ENCODE peak calls at places on chromosome 6, in seven cellular contexts. N is HCT116, E is K562, O is H1, H is HepG2, A is GM12878, Z is SK-N-SH. J is an unnamed sample.

GRCh38 chr6:20870493-20870892 is 336.2 kb downstream of the CDKAL1 start:
- DNase-seq in H (no peak), N (no peak), Z (no peak), E (no peak), A (no peak), O (no peak), J (no peak)

GRCh38 chr6:85124472-85125428 is 325.1 kb upstream of the NT5E start:
- DNase-seq in H (no peak), A (no peak), E (no peak), Z (no peak), O (no peak), N (peak; percentile 15), J (no peak)

GRCh38 chr6:82097676-82098075 is 149.9 kb downstream of the IBTK start:
- DNase-seq in Z (no peak), O (no peak), A (no peak), H (peak; percentile 30), N (no peak), E (no peak), J (no peak)

GRCh38 chr6:15290962-15291704 is 45.3 kb downstream of the JARID2 start:
- DNase-seq in N (no peak), A (no peak), Z (no peak), H (no peak), O (no peak), E (no peak), J (no peak)

GRCh38 chr6:147949981-147950622 is 392.5 kb upstream of the SASH1 start:
- DNase-seq in N (no peak), E (no peak), H (no peak), O (no peak), Z (no peak), A (no peak), J (no peak)

GRCh38 chr6:48449002-48449401 is 338.0 kb upstream of the PTCHD4 start:
- DNase-seq in Z (no peak), O (no peak), A (no peak), E (no peak), N (no peak), H (no peak), J (no peak)

GRCh38 chr6:30926644-30927043 is 5.3 kb downstream of the SFTA2 start:
- DNase-seq in A (no peak), N (no peak), Z (no peak), E (no peak), O (no peak), H (no peak), J (no peak)

GRCh38 chr6:30344868-30345671 is at the start of gene RPP21:
- DNase-seq in A (no peak), O (peak; percentile 93), H (peak; percentile 75), E (peak; percentile 96), Z (peak; percentile 97), N (peak; percentile 52), J (peak; percentile 88)

GRCh38 chr6:15256538-15257222 is 10.8 kb downstream of the JARID2 start:
- DNase-seq in H (no peak), O (no peak), A (no peak), E (no peak), N (no peak), Z (no peak), J (no peak)

GRCh38 chr6:150764638-150765456 is 100.7 kb upstream of the MTHFD1L start:
- DNase-seq in H (no peak), Z (no peak), O (no peak), N (no peak), A (no peak), E (no peak), J (no peak)

GRCh38 chr6:85637579-85637978 is 5.1 kb downstream of the SYNCRIP start:
- DNase-seq in Z (no peak), O (no peak), H (no peak), E (no peak), A (no peak), N (no peak), J (no peak)

GRCh38 chr6:158039571-158040050 is 57.9 kb downstream of the SYNJ2 start:
- DNase-seq in H (peak; percentile 61), Z (no peak), E (no peak), A (no peak), N (no peak), O (no peak), J (peak; percentile 25)

GRCh38 chr6:149082320-149082719 is 235.2 kb upstream of the TAB2 start:
- DNase-seq in H (peak; percentile 62), A (no peak), N (peak; percentile 57), Z (peak; percentile 58), O (peak; percentile 78), E (peak; percentile 65), J (no peak)

GRCh38 chr6:27474172-27474465 is 1.2 kb upstream of the ZNF184 start:
- DNase-seq in E (no peak), A (no peak), N (no peak), O (no peak), Z (no peak), H (no peak), J (no peak)

GRCh38 chr6:30646450-30647038 is 389 bp upstream of the C6orf136 start:
- DNase-seq in O (peak; percentile 47), N (no peak), H (no peak), A (no peak), E (peak; percentile 60), Z (peak; percentile 45), J (no peak)

GRCh38 chr6:64733433-64733832 is 973.6 kb downstream of the EYS start:
- DNase-seq in O (no peak), A (no peak), Z (no peak), N (no peak), E (no peak), H (no peak), J (no peak)

GRCh38 chr6:2498224-2498623 is 252.5 kb downstream of the MYLK4 start:
- DNase-seq in H (no peak), N (no peak), A (no peak), O (no peak), Z (no peak), E (no peak), J (no peak)

GRCh38 chr6:166736606-166737005 is 109.6 kb upstream of the RPS6KA2 start:
- DNase-seq in Z (no peak), N (peak; percentile 64), O (peak; percentile 27), H (no peak), A (no peak), E (no peak), J (no peak)

GRCh38 chr6:16306334-16306733 is 67.9 kb downstream of the GMPR start:
- DNase-seq in N (no peak), H (no peak), E (no peak), O (no peak), Z (no peak), A (no peak), J (no peak)

GRCh38 chr6:16316741-16317251 is 78.4 kb downstream of the GMPR start:
- DNase-seq in Z (peak; percentile 72), E (peak; percentile 89), A (no peak), H (peak; percentile 49), N (peak; percentile 39), O (no peak), J (peak; percentile 31)

GRCh38 chr6:16313732-16314131 is 75.3 kb downstream of the GMPR start:
- DNase-seq in A (no peak), N (no peak), H (no peak), O (no peak), Z (no peak), E (no peak), J (no peak)

GRCh38 chr6:16314311-16314710 is 75.9 kb downstream of the GMPR start:
- DNase-seq in Z (no peak), A (no peak), O (no peak), N (no peak), E (no peak), H (no peak), J (no peak)

DNA sequence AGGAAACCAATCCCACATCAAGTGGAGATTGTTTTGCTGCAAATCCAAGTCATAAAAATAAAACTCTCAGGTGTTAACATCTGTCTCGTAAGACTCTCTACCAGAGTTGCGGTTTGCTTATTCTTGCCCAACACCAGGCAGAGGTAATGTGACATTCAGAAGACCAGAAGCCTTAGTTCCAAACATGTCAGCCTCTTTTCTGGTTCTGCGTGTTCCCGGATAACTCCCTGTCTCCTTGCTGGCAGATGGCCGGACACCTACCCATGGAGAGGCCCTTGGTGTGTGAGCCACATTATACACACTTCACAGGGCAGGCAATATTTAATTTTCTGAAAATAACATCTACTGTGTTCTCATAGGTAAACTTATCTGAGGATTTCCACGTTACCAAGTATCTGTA is 73.4 kb downstream of the GMPR start:
- DNase-seq in E (no peak), O (no peak), H (no peak), N (no peak), Z (no peak), A (no peak), J (no peak)
- TF ChIP-seq JUND in E (no peak), O (no peak), H (no peak), N (no peak), Z (no peak), A (no peak), J (no peak)

GRCh38 chr6:37507690-37508421 is 8.2 kb upstream of the CCDC167 start:
- DNase-seq in N (no peak), H (no peak), A (no peak), E (no peak), Z (peak; percentile 39), O (no peak), J (no peak)
- TF ChIP-seq JUND in N (no peak), H (no peak), A (no peak), E (no peak), Z (no peak), O (no peak), J (no peak)

GRCh38 chr6:170008386-170008785 is 257.0 kb downstream of the ERMARD start:
- DNase-seq in A (no peak), N (no peak), E (no peak), H (no peak), O (no peak), Z (no peak), J (no peak)

GRCh38 chr6:170010665-170011232 is 259.3 kb downstream of the ERMARD start:
- DNase-seq in Z (no peak), O (no peak), H (no peak), E (no peak), A (no peak), N (no peak), J (no peak)

GRCh38 chr6:170007468-170008240 is 256.2 kb downstream of the ERMARD start:
- DNase-seq in O (no peak), A (no peak), N (no peak), E (no peak), H (no peak), Z (peak; percentile 82), J (no peak)

GRCh38 chr6:170006524-170007467 is 255.4 kb downstream of the ERMARD start:
- DNase-seq in Z (no peak), O (peak; percentile 86), N (no peak), E (no peak), A (no peak), H (no peak), J (no peak)

GRCh38 chr6:170011233-170012142 is 260.1 kb downstream of the ERMARD start:
- DNase-seq in O (no peak), Z (no peak), E (no peak), N (no peak), A (no peak), H (no peak), J (no peak)
- TF ChIP-seq JUND in O (no peak), Z (no peak), E (no peak), N (no peak), A (no peak), H (no peak), J (no peak)

DNA sequence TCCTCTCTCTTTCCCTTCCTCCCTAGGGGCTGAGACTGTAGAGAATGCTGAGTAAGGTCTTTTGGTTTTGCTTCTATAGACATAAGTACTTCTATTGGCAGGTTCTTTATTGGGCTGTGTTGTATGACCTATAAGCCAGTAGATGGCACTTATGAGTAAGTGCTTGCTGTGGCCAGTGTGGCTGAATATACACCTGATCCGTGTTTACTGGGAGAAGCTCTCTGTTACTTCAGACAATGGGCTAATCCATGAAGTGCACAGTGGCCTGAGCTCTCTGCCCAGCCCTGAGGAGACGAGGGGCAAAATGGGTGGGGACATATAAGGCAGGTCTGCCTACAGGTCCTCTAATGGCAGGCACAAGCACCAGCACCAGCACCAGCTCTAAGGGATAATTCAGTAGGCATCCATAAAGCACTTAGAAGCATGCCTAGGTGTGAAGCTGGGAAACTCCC is 610.3 kb downstream of the RNF144B start:
- DNase-seq in O (peak; percentile 48), E (no peak), A (no peak), H (peak; percentile 58), N (peak; percentile 52), Z (peak; percentile 31), J (peak; percentile 44)
- TF ChIP-seq JUND in O (no peak), E (no peak), A (no peak), H (no peak), N (no peak), Z (no peak), J (no peak)

J was measured in T47D.